ENCODE peak calls at places on chromosomes 13 and 19, in six cellular contexts. One of them, this sample, is unnamed.

GRCh38 chr19:51572908-51573307 is 1.8 kb downstream of the ZNF175 start:
- DNase-seq in tibial artery: no peak
- DNase-seq in cardiac muscle cell: peak
- DNase-seq in substantia nigra: no peak
- DNase-seq in PC-9: no peak
- DNase-seq in left ventricle myocardium inferior: no peak
- DNase-seq in this sample: no peak

GRCh38 chr13:60286707-60287106 is 110.3 kb upstream of the TDRD3 start:
- DNase-seq in PC-9: no peak
- DNase-seq in cardiac muscle cell: no peak
- DNase-seq in tibial artery: no peak
- DNase-seq in left ventricle myocardium inferior: no peak
- DNase-seq in substantia nigra: no peak
- DNase-seq in this sample: no peak

GRCh38 chr19:36032251-36033104 is at the start of gene CLIP3:
- DNase-seq in cardiac muscle cell: peak
- DNase-seq in tibial artery: peak
- DNase-seq in PC-9: no peak
- DNase-seq in left ventricle myocardium inferior: peak
- DNase-seq in substantia nigra: peak
- DNase-seq in this sample: peak

GRCh38 chr13:110012102-110012739 is 225.8 kb upstream of the IRS2 start:
- DNase-seq in PC-9: peak
- DNase-seq in cardiac muscle cell: peak
- DNase-seq in left ventricle myocardium inferior: no peak
- DNase-seq in tibial artery: no peak
- DNase-seq in substantia nigra: no peak
- DNase-seq in this sample: no peak

GRCh38 chr19:17202249-17202648 is 12.9 kb upstream of the USE1 start:
- DNase-seq in PC-9: no peak
- DNase-seq in cardiac muscle cell: no peak
- DNase-seq in substantia nigra: no peak
- DNase-seq in tibial artery: no peak
- DNase-seq in left ventricle myocardium inferior: no peak
- DNase-seq in this sample: no peak

GRCh38 chr13:110280996-110281688 is 25.8 kb downstream of the COL4A1 start:
- DNase-seq in left ventricle myocardium inferior: peak
- DNase-seq in PC-9: no peak
- DNase-seq in tibial artery: no peak
- DNase-seq in cardiac muscle cell: no peak
- DNase-seq in substantia nigra: no peak
- DNase-seq in this sample: no peak

GRCh38 chr13:75016225-75016624 is 465.7 kb downstream of the TBC1D4 start:
- DNase-seq in PC-9: no peak
- DNase-seq in tibial artery: no peak
- DNase-seq in left ventricle myocardium inferior: no peak
- DNase-seq in cardiac muscle cell: no peak
- DNase-seq in substantia nigra: no peak
- DNase-seq in this sample: no peak

GRCh38 chr13:49669735-49670309 is 21.5 kb downstream of the EBPL start:
- DNase-seq in tibial artery: no peak
- DNase-seq in left ventricle myocardium inferior: no peak
- DNase-seq in PC-9: peak
- DNase-seq in cardiac muscle cell: peak
- DNase-seq in substantia nigra: peak
- DNase-seq in this sample: no peak

GRCh38 chr13:57629821-57630235 is 1.7 kb upstream of the PCDH17 start:
- DNase-seq in substantia nigra: peak
- DNase-seq in left ventricle myocardium inferior: peak
- DNase-seq in PC-9: no peak
- DNase-seq in tibial artery: peak
- DNase-seq in cardiac muscle cell: peak
- DNase-seq in this sample: peak

GRCh38 chr13:25401958-25402357 is 30.2 kb downstream of the ATP8A2 start:
- DNase-seq in left ventricle myocardium inferior: no peak
- DNase-seq in cardiac muscle cell: no peak
- DNase-seq in PC-9: no peak
- DNase-seq in substantia nigra: no peak
- DNase-seq in tibial artery: no peak
- DNase-seq in this sample: no peak

GRCh38 chr13:46679369-46680180 is 117.4 kb downstream of the ESD start:
- DNase-seq in left ventricle myocardium inferior: no peak
- DNase-seq in tibial artery: no peak
- DNase-seq in PC-9: no peak
- DNase-seq in cardiac muscle cell: peak
- DNase-seq in substantia nigra: no peak
- DNase-seq in this sample: no peak

GRCh38 chr13:77055158-77055557 is 28.2 kb upstream of the FBXL3 start:
- DNase-seq in left ventricle myocardium inferior: no peak
- DNase-seq in PC-9: no peak
- DNase-seq in cardiac muscle cell: no peak
- DNase-seq in tibial artery: no peak
- DNase-seq in substantia nigra: no peak
- DNase-seq in this sample: no peak

GRCh38 chr13:97466782-97467181 is 32.8 kb downstream of the RAP2A start:
- DNase-seq in left ventricle myocardium inferior: no peak
- DNase-seq in tibial artery: no peak
- DNase-seq in substantia nigra: no peak
- DNase-seq in cardiac muscle cell: no peak
- DNase-seq in PC-9: no peak
- DNase-seq in this sample: no peak

GRCh38 chr19:14350302-14350701 is 30.9 kb upstream of the ADGRE5 start:
- DNase-seq in substantia nigra: no peak
- DNase-seq in PC-9: no peak
- DNase-seq in tibial artery: no peak
- DNase-seq in left ventricle myocardium inferior: no peak
- DNase-seq in cardiac muscle cell: no peak
- DNase-seq in this sample: no peak

GRCh38 chr13:36297259-36297599 is 385 bp downstream of the CCDC169 start:
- DNase-seq in cardiac muscle cell: peak
- DNase-seq in substantia nigra: no peak
- DNase-seq in left ventricle myocardium inferior: no peak
- DNase-seq in PC-9: no peak
- DNase-seq in tibial artery: no peak
- DNase-seq in this sample: no peak

GRCh38 chr13:48954086-48954485 is 21.6 kb upstream of the FNDC3A start:
- DNase-seq in PC-9: no peak
- DNase-seq in cardiac muscle cell: peak
- DNase-seq in substantia nigra: no peak
- DNase-seq in left ventricle myocardium inferior: no peak
- DNase-seq in tibial artery: no peak
- DNase-seq in this sample: no peak

GRCh38 chr19:42657551-42657950 is 62.8 kb upstream of the CEACAM8 start:
- DNase-seq in PC-9: no peak
- DNase-seq in substantia nigra: no peak
- DNase-seq in cardiac muscle cell: peak
- DNase-seq in tibial artery: no peak
- DNase-seq in left ventricle myocardium inferior: no peak
- DNase-seq in this sample: no peak

GRCh38 chr13:44796597-44797517 is 192.4 kb downstream of the NUFIP1 start:
- DNase-seq in tibial artery: no peak
- DNase-seq in PC-9: no peak
- DNase-seq in substantia nigra: no peak
- DNase-seq in cardiac muscle cell: no peak
- DNase-seq in left ventricle myocardium inferior: no peak
- DNase-seq in this sample: no peak

GRCh38 chr13:33676045-33676699 is 141.8 kb upstream of the RFC3 start:
- DNase-seq in tibial artery: no peak
- DNase-seq in left ventricle myocardium inferior: no peak
- DNase-seq in cardiac muscle cell: peak
- DNase-seq in substantia nigra: no peak
- DNase-seq in PC-9: no peak
- DNase-seq in this sample: no peak

GRCh38 chr13:87671824-87672603 is 843 bp downstream of the SLITRK5 start:
- DNase-seq in tibial artery: peak
- DNase-seq in cardiac muscle cell: no peak
- DNase-seq in left ventricle myocardium inferior: no peak
- DNase-seq in PC-9: no peak
- DNase-seq in substantia nigra: peak
- DNase-seq in this sample: peak

GRCh38 chr19:6138066-6138465 is 2.6 kb downstream of the ACSBG2 start:
- DNase-seq in tibial artery: no peak
- DNase-seq in PC-9: no peak
- DNase-seq in left ventricle myocardium inferior: no peak
- DNase-seq in cardiac muscle cell: no peak
- DNase-seq in substantia nigra: no peak
- DNase-seq in this sample: no peak

GRCh38 chr13:104357174-104357573 is 1291.0 kb upstream of the SLC10A2 start:
- DNase-seq in substantia nigra: no peak
- DNase-seq in PC-9: no peak
- DNase-seq in tibial artery: no peak
- DNase-seq in cardiac muscle cell: peak
- DNase-seq in left ventricle myocardium inferior: no peak
- DNase-seq in this sample: no peak

GRCh38 chr19:33344611-33345010 is 28.9 kb upstream of the CEBPG start:
- DNase-seq in tibial artery: no peak
- DNase-seq in substantia nigra: no peak
- DNase-seq in cardiac muscle cell: no peak
- DNase-seq in PC-9: no peak
- DNase-seq in left ventricle myocardium inferior: no peak
- DNase-seq in this sample: no peak

GRCh38 chr19:2717638-2718541 is 3.3 kb downstream of the DIRAS1 start:
- DNase-seq in cardiac muscle cell: no peak
- DNase-seq in PC-9: no peak
- DNase-seq in left ventricle myocardium inferior: no peak
- DNase-seq in substantia nigra: no peak
- DNase-seq in tibial artery: no peak
- DNase-seq in this sample: no peak

GRCh38 chr19:47819841-47820244 is 1.9 kb upstream of the CRX start:
- DNase-seq in tibial artery: no peak
- DNase-seq in cardiac muscle cell: no peak
- DNase-seq in PC-9: no peak
- DNase-seq in left ventricle myocardium inferior: no peak
- DNase-seq in substantia nigra: no peak
- DNase-seq in this sample: no peak

GRCh38 chr13:106277483-106278154 is 257.8 kb downstream of the EFNB2 start:
- DNase-seq in cardiac muscle cell: no peak
- DNase-seq in left ventricle myocardium inferior: peak
- DNase-seq in substantia nigra: no peak
- DNase-seq in PC-9: no peak
- DNase-seq in tibial artery: no peak
- DNase-seq in this sample: no peak

GRCh38 chr19:663682-664117 is 686 bp upstream of the RNF126 start:
- DNase-seq in substantia nigra: no peak
- DNase-seq in PC-9: no peak
- DNase-seq in tibial artery: no peak
- DNase-seq in cardiac muscle cell: no peak
- DNase-seq in left ventricle myocardium inferior: no peak
- DNase-seq in this sample: no peak
- H3K27ac ChIP-seq in substantia nigra: peak
- H3K27ac ChIP-seq in PC-9: peak
- H3K27ac ChIP-seq in tibial artery: peak
- H3K27ac ChIP-seq in cardiac muscle cell: peak
- H3K27ac ChIP-seq in left ventricle myocardium inferior: peak
- H3K27ac ChIP-seq in this sample: peak

GRCh38 chr19:50357178-50358100 is 8.0 kb downstream of the NAPSA start:
- DNase-seq in cardiac muscle cell: peak
- DNase-seq in substantia nigra: peak
- DNase-seq in tibial artery: peak
- DNase-seq in PC-9: peak
- DNase-seq in left ventricle myocardium inferior: peak
- DNase-seq in this sample: peak
- H3K27ac ChIP-seq in cardiac muscle cell: no peak
- H3K27ac ChIP-seq in substantia nigra: peak
- H3K27ac ChIP-seq in tibial artery: peak
- H3K27ac ChIP-seq in PC-9: no peak
- H3K27ac ChIP-seq in left ventricle myocardium inferior: peak
- H3K27ac ChIP-seq in this sample: peak

DNA sequence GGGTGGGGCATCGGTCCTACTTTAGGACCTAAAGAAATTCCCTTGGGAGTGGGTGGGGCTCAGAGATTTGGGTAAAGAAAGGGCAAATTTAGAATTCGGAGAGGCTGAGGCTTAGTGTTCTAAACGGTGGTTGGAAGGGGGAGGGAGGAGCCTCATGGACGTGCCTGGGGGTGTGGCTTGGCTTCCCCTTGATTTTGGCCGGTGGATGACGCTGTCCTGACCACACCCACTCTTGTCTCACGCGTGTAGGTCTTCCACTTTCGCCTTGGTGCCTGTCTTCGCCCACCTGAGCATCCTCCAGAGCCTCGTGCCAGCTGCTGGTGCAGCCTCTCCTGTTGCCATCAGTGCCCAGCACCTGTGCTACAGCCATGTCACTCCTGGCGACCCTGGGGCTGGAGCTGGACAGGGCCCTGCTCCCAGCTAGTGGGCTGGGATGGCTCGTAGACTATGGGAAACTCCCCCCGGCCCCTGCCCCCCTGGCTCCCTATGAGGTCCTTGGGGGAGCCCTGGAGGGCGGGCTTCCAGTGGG is 1.2 kb upstream of the NUP62 start:
- DNase-seq in left ventricle myocardium inferior: peak
- DNase-seq in substantia nigra: no peak
- DNase-seq in cardiac muscle cell: peak
- DNase-seq in tibial artery: no peak
- DNase-seq in PC-9: no peak
- DNase-seq in this sample: no peak
- H3K27ac ChIP-seq in left ventricle myocardium inferior: peak
- H3K27ac ChIP-seq in substantia nigra: peak
- H3K27ac ChIP-seq in cardiac muscle cell: no peak
- H3K27ac ChIP-seq in tibial artery: peak
- H3K27ac ChIP-seq in PC-9: no peak
- H3K27ac ChIP-seq in this sample: no peak

GRCh38 chr19:48963371-48964204 is 1.5 kb upstream of the FTL start:
- DNase-seq in cardiac muscle cell: peak
- DNase-seq in PC-9: peak
- DNase-seq in substantia nigra: peak
- DNase-seq in left ventricle myocardium inferior: peak
- DNase-seq in tibial artery: peak
- DNase-seq in this sample: peak
- H3K27ac ChIP-seq in cardiac muscle cell: peak
- H3K27ac ChIP-seq in PC-9: peak
- H3K27ac ChIP-seq in substantia nigra: peak
- H3K27ac ChIP-seq in left ventricle myocardium inferior: peak
- H3K27ac ChIP-seq in tibial artery: peak
- H3K27ac ChIP-seq in this sample: peak

DNA sequence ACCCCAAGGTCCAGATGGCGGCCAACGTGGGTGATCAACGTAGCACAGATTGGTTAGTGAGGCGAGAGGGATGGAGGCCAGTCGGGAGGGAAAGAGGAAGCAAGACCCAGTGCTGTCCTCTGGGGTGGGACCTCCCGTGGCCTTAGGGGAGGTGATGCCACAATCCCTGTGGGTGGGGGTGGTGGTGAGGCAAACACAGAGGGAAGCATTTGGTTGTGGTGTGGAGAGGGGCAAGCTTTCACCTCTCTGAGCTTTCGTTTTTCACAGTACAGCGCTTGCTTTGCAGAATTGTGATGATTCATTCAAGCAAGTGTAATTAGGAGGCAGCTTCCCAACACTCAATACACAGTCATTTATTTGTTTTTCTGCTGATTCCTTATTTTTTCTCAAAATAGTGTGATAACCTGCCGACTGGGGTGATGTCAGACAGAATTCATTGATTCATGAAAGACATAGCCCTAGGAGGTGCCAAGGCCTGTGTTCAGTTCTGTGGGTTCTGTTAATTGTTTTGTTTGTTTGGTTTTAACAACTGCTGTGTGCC is 2.4 kb downstream of the LENG8 start:
- DNase-seq in left ventricle myocardium inferior: no peak
- DNase-seq in substantia nigra: no peak
- DNase-seq in cardiac muscle cell: no peak
- DNase-seq in PC-9: no peak
- DNase-seq in tibial artery: no peak
- DNase-seq in this sample: no peak
- H3K27ac ChIP-seq in left ventricle myocardium inferior: no peak
- H3K27ac ChIP-seq in substantia nigra: no peak
- H3K27ac ChIP-seq in cardiac muscle cell: no peak
- H3K27ac ChIP-seq in PC-9: no peak
- H3K27ac ChIP-seq in tibial artery: no peak
- H3K27ac ChIP-seq in this sample: no peak

GRCh38 chr13:26785845-26786630 is 25.5 kb upstream of the GPR12 start:
- DNase-seq in cardiac muscle cell: peak
- DNase-seq in PC-9: no peak
- DNase-seq in left ventricle myocardium inferior: no peak
- DNase-seq in substantia nigra: no peak
- DNase-seq in tibial artery: no peak
- DNase-seq in this sample: no peak
- H3K27ac ChIP-seq in cardiac muscle cell: no peak
- H3K27ac ChIP-seq in PC-9: no peak
- H3K27ac ChIP-seq in left ventricle myocardium inferior: peak
- H3K27ac ChIP-seq in substantia nigra: no peak
- H3K27ac ChIP-seq in tibial artery: no peak
- H3K27ac ChIP-seq in this sample: no peak